ENCODE peak calls at places on chromosomes 7 and 10, in ten cellular contexts. One of them, this sample, is unnamed.
A peak's percentile ranks its signal among the peaks of the same experiment; 100 is the strongest.

GRCh38 chr7:70696139-70696782 is 435.7 kb upstream of the GALNT17 start:
- DNase-seq in OCI-LY7: peak; percentile 7
- DNase-seq in adrenal gland: no peak
- DNase-seq in naive thymus-derived CD4-positive, alpha-beta T cell: no peak
- DNase-seq in DND-41: peak; percentile 13
- DNase-seq in heart right ventricle: no peak
- DNase-seq in endodermal cell: no peak
- DNase-seq in ovary: no peak
- DNase-seq in neuronal stem cell: peak; percentile 24
- DNase-seq in CD8-positive, alpha-beta memory T cell: no peak
- DNase-seq in this sample: no peak

GRCh38 chr7:5591547-5591899 is 167.9 kb upstream of the TNRC18 start:
- DNase-seq in adrenal gland: peak; percentile 64
- DNase-seq in OCI-LY7: no peak
- DNase-seq in naive thymus-derived CD4-positive, alpha-beta T cell: no peak
- DNase-seq in neuronal stem cell: peak; percentile 29
- DNase-seq in CD8-positive, alpha-beta memory T cell: no peak
- DNase-seq in DND-41: no peak
- DNase-seq in heart right ventricle: no peak
- DNase-seq in ovary: peak; percentile 43
- DNase-seq in endodermal cell: peak; percentile 85
- DNase-seq in this sample: peak; percentile 60

GRCh38 chr7:131909151-131909768 is 352.8 kb upstream of the PODXL start:
- DNase-seq in CD8-positive, alpha-beta memory T cell: no peak
- DNase-seq in ovary: no peak
- DNase-seq in endodermal cell: peak; percentile 79
- DNase-seq in DND-41: no peak
- DNase-seq in adrenal gland: no peak
- DNase-seq in naive thymus-derived CD4-positive, alpha-beta T cell: no peak
- DNase-seq in OCI-LY7: no peak
- DNase-seq in neuronal stem cell: no peak
- DNase-seq in heart right ventricle: no peak
- DNase-seq in this sample: no peak

GRCh38 chr7:133750287-133750686 is 376.9 kb upstream of the LRGUK start:
- DNase-seq in heart right ventricle: no peak
- DNase-seq in endodermal cell: no peak
- DNase-seq in DND-41: no peak
- DNase-seq in ovary: no peak
- DNase-seq in adrenal gland: no peak
- DNase-seq in naive thymus-derived CD4-positive, alpha-beta T cell: no peak
- DNase-seq in CD8-positive, alpha-beta memory T cell: no peak
- DNase-seq in neuronal stem cell: no peak
- DNase-seq in OCI-LY7: no peak
- DNase-seq in this sample: no peak

GRCh38 chr10:101222247-101222531 is 7.1 kb downstream of the LBX1 start:
- DNase-seq in heart right ventricle: no peak
- DNase-seq in naive thymus-derived CD4-positive, alpha-beta T cell: no peak
- DNase-seq in adrenal gland: no peak
- DNase-seq in ovary: no peak
- DNase-seq in DND-41: no peak
- DNase-seq in neuronal stem cell: no peak
- DNase-seq in endodermal cell: peak; percentile 50
- DNase-seq in CD8-positive, alpha-beta memory T cell: no peak
- DNase-seq in OCI-LY7: no peak
- DNase-seq in this sample: no peak

GRCh38 chr10:21265622-21266021 is 259.9 kb downstream of the SKIDA1 start:
- DNase-seq in endodermal cell: no peak
- DNase-seq in heart right ventricle: no peak
- DNase-seq in naive thymus-derived CD4-positive, alpha-beta T cell: no peak
- DNase-seq in adrenal gland: no peak
- DNase-seq in OCI-LY7: no peak
- DNase-seq in CD8-positive, alpha-beta memory T cell: no peak
- DNase-seq in ovary: no peak
- DNase-seq in neuronal stem cell: no peak
- DNase-seq in DND-41: no peak
- DNase-seq in this sample: no peak

GRCh38 chr10:22611425-22612111 is 102.8 kb downstream of the PIP4K2A start:
- DNase-seq in endodermal cell: no peak
- DNase-seq in CD8-positive, alpha-beta memory T cell: peak; percentile 48
- DNase-seq in naive thymus-derived CD4-positive, alpha-beta T cell: peak; percentile 89
- DNase-seq in neuronal stem cell: no peak
- DNase-seq in DND-41: peak; percentile 79
- DNase-seq in ovary: no peak
- DNase-seq in heart right ventricle: no peak
- DNase-seq in OCI-LY7: peak; percentile 58
- DNase-seq in adrenal gland: no peak
- DNase-seq in this sample: no peak

GRCh38 chr10:72095195-72095594 is 6.8 kb upstream of the SPOCK2 start:
- DNase-seq in DND-41: no peak
- DNase-seq in neuronal stem cell: no peak
- DNase-seq in endodermal cell: no peak
- DNase-seq in OCI-LY7: no peak
- DNase-seq in naive thymus-derived CD4-positive, alpha-beta T cell: no peak
- DNase-seq in CD8-positive, alpha-beta memory T cell: no peak
- DNase-seq in heart right ventricle: no peak
- DNase-seq in adrenal gland: no peak
- DNase-seq in ovary: no peak
- DNase-seq in this sample: no peak

GRCh38 chr7:94458041-94458440 is 51.6 kb upstream of the CASD1 start:
- DNase-seq in heart right ventricle: no peak
- DNase-seq in DND-41: no peak
- DNase-seq in CD8-positive, alpha-beta memory T cell: no peak
- DNase-seq in naive thymus-derived CD4-positive, alpha-beta T cell: no peak
- DNase-seq in endodermal cell: no peak
- DNase-seq in neuronal stem cell: no peak
- DNase-seq in ovary: no peak
- DNase-seq in OCI-LY7: no peak
- DNase-seq in adrenal gland: no peak
- DNase-seq in this sample: no peak

GRCh38 chr7:7719235-7719634 is 828 bp upstream of the RPA3 start:
- DNase-seq in neuronal stem cell: no peak
- DNase-seq in DND-41: peak; percentile 81
- DNase-seq in heart right ventricle: peak; percentile 24
- DNase-seq in CD8-positive, alpha-beta memory T cell: no peak
- DNase-seq in endodermal cell: no peak
- DNase-seq in adrenal gland: peak; percentile 73
- DNase-seq in naive thymus-derived CD4-positive, alpha-beta T cell: peak; percentile 12
- DNase-seq in OCI-LY7: peak; percentile 61
- DNase-seq in ovary: no peak
- DNase-seq in this sample: peak; percentile 94

GRCh38 chr10:43249151-43249961 is 17.5 kb downstream of the RASGEF1A start:
- DNase-seq in adrenal gland: peak; percentile 3
- DNase-seq in heart right ventricle: peak; percentile 1
- DNase-seq in endodermal cell: peak; percentile 38
- DNase-seq in OCI-LY7: no peak
- DNase-seq in naive thymus-derived CD4-positive, alpha-beta T cell: no peak
- DNase-seq in neuronal stem cell: no peak
- DNase-seq in ovary: peak; percentile 5
- DNase-seq in DND-41: no peak
- DNase-seq in CD8-positive, alpha-beta memory T cell: no peak
- DNase-seq in this sample: no peak

GRCh38 chr7:88835147-88835728 is 39.7 kb upstream of the TEX47 start:
- DNase-seq in ovary: no peak
- DNase-seq in adrenal gland: no peak
- DNase-seq in naive thymus-derived CD4-positive, alpha-beta T cell: no peak
- DNase-seq in DND-41: peak; percentile 18
- DNase-seq in CD8-positive, alpha-beta memory T cell: no peak
- DNase-seq in OCI-LY7: peak; percentile 33
- DNase-seq in neuronal stem cell: peak; percentile 29
- DNase-seq in endodermal cell: no peak
- DNase-seq in heart right ventricle: no peak
- DNase-seq in this sample: no peak

GRCh38 chr10:47183726-47184084 is 116.3 kb upstream of the GDF10 start:
- DNase-seq in naive thymus-derived CD4-positive, alpha-beta T cell: no peak
- DNase-seq in ovary: no peak
- DNase-seq in adrenal gland: no peak
- DNase-seq in OCI-LY7: no peak
- DNase-seq in DND-41: no peak
- DNase-seq in endodermal cell: peak; percentile 21
- DNase-seq in heart right ventricle: no peak
- DNase-seq in neuronal stem cell: no peak
- DNase-seq in CD8-positive, alpha-beta memory T cell: no peak
- DNase-seq in this sample: no peak

GRCh38 chr10:84613336-84614021 is 285.1 kb downstream of the CCSER2 start:
- DNase-seq in ovary: no peak
- DNase-seq in OCI-LY7: peak; percentile 54
- DNase-seq in DND-41: peak; percentile 16
- DNase-seq in CD8-positive, alpha-beta memory T cell: no peak
- DNase-seq in adrenal gland: no peak
- DNase-seq in heart right ventricle: peak; percentile 9
- DNase-seq in endodermal cell: peak; percentile 94
- DNase-seq in neuronal stem cell: peak; percentile 63
- DNase-seq in naive thymus-derived CD4-positive, alpha-beta T cell: no peak
- DNase-seq in this sample: no peak

GRCh38 chr7:123051916-123052315 is 56.4 kb upstream of the TAS2R16 start:
- DNase-seq in endodermal cell: no peak
- DNase-seq in naive thymus-derived CD4-positive, alpha-beta T cell: no peak
- DNase-seq in heart right ventricle: no peak
- DNase-seq in adrenal gland: no peak
- DNase-seq in neuronal stem cell: no peak
- DNase-seq in CD8-positive, alpha-beta memory T cell: no peak
- DNase-seq in OCI-LY7: no peak
- DNase-seq in DND-41: no peak
- DNase-seq in ovary: no peak
- DNase-seq in this sample: no peak

GRCh38 chr10:93032809-93033137 is 27.8 kb upstream of the CYP26C1 start:
- DNase-seq in neuronal stem cell: no peak
- DNase-seq in ovary: no peak
- DNase-seq in endodermal cell: no peak
- DNase-seq in adrenal gland: no peak
- DNase-seq in naive thymus-derived CD4-positive, alpha-beta T cell: no peak
- DNase-seq in heart right ventricle: no peak
- DNase-seq in DND-41: no peak
- DNase-seq in OCI-LY7: no peak
- DNase-seq in CD8-positive, alpha-beta memory T cell: no peak
- DNase-seq in this sample: no peak

DNA sequence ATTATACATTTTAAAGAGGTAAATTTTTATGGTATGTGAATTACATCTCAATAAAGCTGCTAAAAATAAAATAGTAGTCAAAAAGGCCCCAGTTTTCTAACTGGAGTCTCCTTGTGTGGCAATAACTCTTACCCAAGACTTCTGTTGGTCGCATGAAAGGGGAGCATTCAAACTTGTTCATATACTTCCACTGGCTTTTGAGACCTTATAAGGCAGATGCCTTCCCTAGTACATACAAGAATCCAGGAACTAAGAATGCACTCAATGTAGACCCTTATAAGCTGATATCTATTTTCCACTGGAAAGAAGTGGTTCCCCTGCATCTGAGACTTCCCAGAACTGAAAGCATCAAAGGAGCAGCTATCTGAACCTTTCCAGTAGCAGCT is 13.0 kb downstream of the BCAP29 start:
- DNase-seq in ovary: no peak
- DNase-seq in endodermal cell: no peak
- DNase-seq in CD8-positive, alpha-beta memory T cell: no peak
- DNase-seq in naive thymus-derived CD4-positive, alpha-beta T cell: no peak
- DNase-seq in DND-41: no peak
- DNase-seq in adrenal gland: no peak
- DNase-seq in OCI-LY7: no peak
- DNase-seq in heart right ventricle: no peak
- DNase-seq in neuronal stem cell: no peak
- DNase-seq in this sample: no peak
- H3K27ac ChIP-seq in ovary: no peak overlapping the region
- H3K27ac ChIP-seq in endodermal cell: no peak overlapping the region
- H3K27ac ChIP-seq in CD8-positive, alpha-beta memory T cell: no peak overlapping the region
- H3K27ac ChIP-seq in naive thymus-derived CD4-positive, alpha-beta T cell: no peak overlapping the region
- H3K27ac ChIP-seq in DND-41: no peak overlapping the region
- H3K27ac ChIP-seq in adrenal gland: no peak overlapping the region
- H3K27ac ChIP-seq in OCI-LY7: no peak overlapping the region
- H3K27ac ChIP-seq in heart right ventricle: no peak overlapping the region
- H3K27ac ChIP-seq in neuronal stem cell: no peak overlapping the region
- H3K27ac ChIP-seq in this sample: no peak overlapping the region

DNA sequence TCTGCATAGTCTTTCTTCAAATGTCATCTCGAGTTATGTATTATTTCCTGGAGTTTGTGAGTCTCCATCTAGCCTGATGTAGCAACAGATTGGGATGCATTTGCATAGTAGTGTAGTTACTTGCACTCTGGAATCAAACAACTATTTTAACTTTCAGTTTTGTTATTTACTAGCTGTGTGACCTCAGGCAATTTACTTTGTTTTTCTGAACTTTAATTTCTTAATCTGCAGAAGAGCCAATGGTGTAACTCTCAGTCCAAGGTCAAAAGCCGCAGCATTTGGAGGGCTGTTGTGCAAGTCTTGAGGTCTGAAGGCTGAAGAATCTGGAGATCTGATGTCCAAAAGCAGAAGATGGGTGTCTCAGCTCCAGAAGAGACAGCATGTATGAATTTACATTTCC is 175.8 kb upstream of the SORCS1 start:
- DNase-seq in endodermal cell: no peak
- DNase-seq in CD8-positive, alpha-beta memory T cell: no peak
- DNase-seq in ovary: no peak
- DNase-seq in DND-41: no peak
- DNase-seq in adrenal gland: peak; percentile 11
- DNase-seq in OCI-LY7: no peak
- DNase-seq in naive thymus-derived CD4-positive, alpha-beta T cell: no peak
- DNase-seq in heart right ventricle: no peak
- DNase-seq in neuronal stem cell: no peak
- DNase-seq in this sample: no peak
- H3K9me3 ChIP-seq in endodermal cell: peaks cover 17% of the 10 kb centered on the region
- H3K9me3 ChIP-seq in CD8-positive, alpha-beta memory T cell: no peaks in the 10 kb centered on the region
- H3K9me3 ChIP-seq in ovary: no peaks in the 10 kb centered on the region
- H3K9me3 ChIP-seq in DND-41: peaks cover 4% of the 10 kb centered on the region
- H3K9me3 ChIP-seq in adrenal gland: no peaks in the 10 kb centered on the region
- H3K9me3 ChIP-seq in OCI-LY7: no peaks in the 10 kb centered on the region
- H3K9me3 ChIP-seq in naive thymus-derived CD4-positive, alpha-beta T cell: no peaks in the 10 kb centered on the region
- H3K9me3 ChIP-seq in heart right ventricle: no peaks in the 10 kb centered on the region
- H3K9me3 ChIP-seq in neuronal stem cell: no peaks in the 10 kb centered on the region
- H3K9me3 ChIP-seq in this sample: peaks cover 25% of the 10 kb centered on the region

DNA sequence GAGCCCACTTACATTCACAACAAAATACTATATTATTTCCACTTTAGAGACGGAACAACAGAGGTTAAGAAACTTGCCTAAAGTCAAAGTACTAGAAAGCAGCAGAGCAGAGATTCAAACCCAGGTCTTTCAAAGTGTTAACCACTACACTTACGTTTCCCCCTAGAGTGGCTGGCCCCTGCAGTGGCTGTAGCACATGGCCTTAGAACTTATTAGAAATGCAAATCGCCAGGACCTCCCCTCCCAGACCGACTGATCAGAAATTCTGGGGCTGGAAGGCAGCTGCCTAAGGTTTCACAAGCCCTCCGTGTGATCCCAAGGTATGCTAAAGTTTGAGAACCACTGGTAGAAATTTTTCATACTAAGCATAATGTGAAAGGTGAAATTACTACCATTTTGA is 8.1 kb downstream of the MPP7 start:
- DNase-seq in ovary: no peak
- DNase-seq in OCI-LY7: peak; percentile 60
- DNase-seq in CD8-positive, alpha-beta memory T cell: no peak
- DNase-seq in heart right ventricle: no peak
- DNase-seq in DND-41: no peak
- DNase-seq in adrenal gland: no peak
- DNase-seq in neuronal stem cell: no peak
- DNase-seq in naive thymus-derived CD4-positive, alpha-beta T cell: no peak
- DNase-seq in endodermal cell: peak; percentile 50
- DNase-seq in this sample: no peak
- H3K27ac ChIP-seq in ovary: peak overlapping the region; percentile 43
- H3K27ac ChIP-seq in OCI-LY7: no peak overlapping the region
- H3K27ac ChIP-seq in CD8-positive, alpha-beta memory T cell: no peak overlapping the region
- H3K27ac ChIP-seq in heart right ventricle: no peak overlapping the region
- H3K27ac ChIP-seq in DND-41: no peak overlapping the region
- H3K27ac ChIP-seq in adrenal gland: no peak overlapping the region
- H3K27ac ChIP-seq in neuronal stem cell: no peak overlapping the region
- H3K27ac ChIP-seq in naive thymus-derived CD4-positive, alpha-beta T cell: no peak overlapping the region
- H3K27ac ChIP-seq in endodermal cell: no peak overlapping the region
- H3K27ac ChIP-seq in this sample: peak overlapping the region; percentile 4

GRCh38 chr7:158193446-158193845 is 394.2 kb downstream of the PTPRN2 start:
- DNase-seq in heart right ventricle: no peak
- DNase-seq in neuronal stem cell: no peak
- DNase-seq in DND-41: no peak
- DNase-seq in naive thymus-derived CD4-positive, alpha-beta T cell: no peak
- DNase-seq in CD8-positive, alpha-beta memory T cell: no peak
- DNase-seq in endodermal cell: no peak
- DNase-seq in adrenal gland: no peak
- DNase-seq in ovary: no peak
- DNase-seq in OCI-LY7: no peak
- DNase-seq in this sample: no peak
- H3K9me3 ChIP-seq in heart right ventricle: peaks cover 14% of the 10 kb centered on the region
- H3K9me3 ChIP-seq in neuronal stem cell: peaks cover 10% of the 10 kb centered on the region
- H3K9me3 ChIP-seq in DND-41: peaks cover 22% of the 10 kb centered on the region
- H3K9me3 ChIP-seq in naive thymus-derived CD4-positive, alpha-beta T cell: no peaks in the 10 kb centered on the region
- H3K9me3 ChIP-seq in CD8-positive, alpha-beta memory T cell: no peaks in the 10 kb centered on the region
- H3K9me3 ChIP-seq in endodermal cell: peaks cover 81% of the 10 kb centered on the region
- H3K9me3 ChIP-seq in adrenal gland: no peaks in the 10 kb centered on the region
- H3K9me3 ChIP-seq in ovary: no peaks in the 10 kb centered on the region
- H3K9me3 ChIP-seq in OCI-LY7: peaks cover 8% of the 10 kb centered on the region
- H3K9me3 ChIP-seq in this sample: peaks cover 72% of the 10 kb centered on the region

This sample was measured in AG04450.